ENCODE peak calls at places on chromosomes 2 and 18, in six cellular contexts. E, V, O, F, N and T are unnamed samples.

GRCh38 chr2:230879891-230880290 is 15.1 kb downstream of the ITM2C start:
- DNase-seq in E (no peak), O (no peak), V (no peak), N (no peak), F (no peak), T (no peak)

GRCh38 chr2:41853427-41854191 is 194.2 kb upstream of the PKDCC start:
- DNase-seq in E (peak; percentile 82), N (no peak), F (peak; percentile 74), O (peak; percentile 48), V (peak; percentile 59), T (no peak)

GRCh38 chr2:179556425-179556824 is 291.8 kb upstream of the SESTD1 start:
- DNase-seq in V (no peak), N (no peak), F (no peak), O (no peak), E (no peak), T (no peak)

GRCh38 chr2:42959148-42959992 is 167.0 kb upstream of the HAAO start:
- DNase-seq in N (no peak), O (no peak), F (peak; percentile 94), V (peak; percentile 88), E (no peak), T (peak; percentile 89)

GRCh38 chr18:7760967-7761946 is 194.1 kb downstream of the PTPRM start:
- DNase-seq in E (no peak), N (no peak), O (no peak), F (peak; percentile 8), V (no peak), T (no peak)

GRCh38 chr18:24016643-24017042 is 2.1 kb downstream of the TTC39C start:
- DNase-seq in E (no peak), N (no peak), V (no peak), O (no peak), F (no peak), T (no peak)

GRCh38 chr2:25481381-25482310 is 139.9 kb upstream of the DNMT3A start:
- DNase-seq in V (no peak), E (no peak), N (no peak), F (peak; percentile 21), O (peak; percentile 1), T (peak; percentile 28)

GRCh38 chr2:213065583-213066444 is 85.6 kb downstream of the IKZF2 start:
- DNase-seq in V (peak; percentile 8), F (peak; percentile 65), E (peak; percentile 54), N (peak; percentile 36), O (no peak), T (peak; percentile 30)

GRCh38 chr2:110172506-110172905 is 32.3 kb downstream of the NPHP1 start:
- DNase-seq in N (no peak), E (no peak), O (no peak), V (no peak), F (no peak), T (no peak)

GRCh38 chr2:217153433-217153997 is 293.7 kb upstream of the TNP1 start:
- DNase-seq in V (no peak), N (no peak), E (no peak), O (no peak), F (no peak), T (no peak)

GRCh38 chr2:159769147-159769546 is 28.9 kb downstream of the CD302 start:
- DNase-seq in N (no peak), E (no peak), O (no peak), V (no peak), F (no peak), T (no peak)

GRCh38 chr18:77857926-77858325 is 608.3 kb downstream of the GALR1 start:
- DNase-seq in V (no peak), E (peak; percentile 26), N (no peak), F (no peak), O (no peak), T (no peak)

GRCh38 chr2:85277416-85278158 is 50.2 kb downstream of the TGOLN2 start:
- DNase-seq in N (no peak), O (no peak), V (peak; percentile 71), F (peak; percentile 78), E (peak; percentile 91), T (peak; percentile 65)

GRCh38 chr2:102356381-102356712 is 751 bp downstream of the IL18R1 start:
- DNase-seq in N (no peak), V (no peak), E (no peak), O (no peak), F (no peak), T (no peak)

GRCh38 chr2:118853647-118854367 is 6.4 kb upstream of the EN1 start:
- DNase-seq in O (no peak), V (no peak), E (no peak), N (no peak), F (no peak), T (no peak)

GRCh38 chr2:95001701-95002100 is 23.8 kb upstream of the MAL start:
- DNase-seq in N (no peak), F (no peak), V (no peak), E (no peak), O (no peak), T (no peak)

GRCh38 chr2:237556773-237557632 is 9.4 kb upstream of the PRLH start:
- DNase-seq in N (no peak), F (peak; percentile 67), O (no peak), V (no peak), E (no peak), T (no peak)

GRCh38 chr2:8676915-8677645 is 4.8 kb upstream of the ID2 start:
- DNase-seq in N (no peak), V (no peak), O (no peak), E (peak; percentile 62), F (peak; percentile 24), T (no peak)
- H3K4me3 ChIP-seq in N (peak overlapping the region; percentile 58), V (peak overlapping the region; percentile 38), O (no peak overlapping the region), E (peak overlapping the region; percentile 62), F (peak overlapping the region; percentile 42), T (peak overlapping the region; percentile 42)

DNA sequence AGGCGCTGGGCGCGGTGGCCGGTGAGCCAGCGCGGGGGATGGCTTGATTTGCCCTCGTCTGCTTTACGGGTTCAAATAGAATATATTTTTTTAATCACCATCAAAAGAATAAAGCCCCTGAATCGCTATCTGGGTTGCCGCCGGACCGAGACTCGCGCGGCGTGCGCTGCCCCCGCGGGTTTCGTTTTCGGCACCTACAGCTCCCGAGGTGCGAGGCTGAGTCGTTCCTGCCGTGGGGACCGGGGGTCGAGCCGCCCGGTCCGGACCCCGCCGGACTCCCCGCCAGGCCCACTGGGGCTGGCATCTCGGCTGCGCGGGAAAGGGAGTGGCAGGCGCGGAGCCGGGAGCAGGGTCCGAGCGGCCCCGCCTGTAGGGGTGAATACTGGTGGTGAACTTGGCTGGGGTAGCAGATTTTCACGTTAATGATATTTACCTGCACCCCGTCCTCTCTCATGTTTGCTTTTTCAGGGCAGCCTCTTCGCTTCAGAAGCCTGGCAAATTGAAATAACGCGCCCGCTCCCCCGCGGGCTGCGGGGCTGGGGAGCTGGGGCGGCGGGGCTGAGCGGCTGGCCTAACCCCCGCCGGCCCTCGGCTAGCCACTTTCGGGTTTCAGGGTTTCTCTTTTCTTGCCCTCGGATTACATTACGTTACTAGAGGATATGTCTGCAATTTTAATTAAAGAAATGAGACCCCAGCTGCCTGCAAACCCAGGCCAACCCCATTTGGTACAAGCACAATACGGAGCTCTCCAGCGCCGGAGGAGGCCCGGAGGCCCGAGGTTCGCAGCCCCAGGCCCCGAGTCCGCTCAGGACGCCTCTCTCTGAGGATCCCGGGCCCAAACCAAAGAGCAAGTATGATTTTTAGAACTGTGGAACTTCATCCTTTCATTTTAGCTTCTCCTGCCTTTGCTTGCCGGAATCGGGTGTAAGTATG is 1.7 kb upstream of the CELF4 start:
- DNase-seq in E (no peak), F (no peak), V (no peak), N (no peak), O (no peak), T (no peak)
- H3K4me3 ChIP-seq in E (no peak overlapping the region), F (peak overlapping the region; percentile 17), V (peak overlapping the region; percentile 33), N (peak overlapping the region; percentile 46), O (no peak overlapping the region), T (peak overlapping the region; percentile 45)

GRCh38 chr2:73970268-73970803 is 14.4 kb upstream of the TET3 start:
- DNase-seq in E (no peak), O (no peak), N (no peak), F (no peak), V (no peak), T (no peak)

GRCh38 chr2:73971722-73972121 is 13.0 kb upstream of the TET3 start:
- DNase-seq in F (no peak), V (no peak), O (no peak), N (no peak), E (no peak), T (no peak)

GRCh38 chr2:73972846-73973245 is 11.9 kb upstream of the TET3 start:
- DNase-seq in E (no peak), O (peak; percentile 71), N (no peak), V (no peak), F (no peak), T (no peak)

GRCh38 chr2:73969356-73969755 is 15.4 kb upstream of the TET3 start:
- DNase-seq in O (no peak), F (no peak), E (no peak), N (no peak), V (no peak), T (no peak)

GRCh38 chr2:73970850-73971471 is 13.7 kb upstream of the TET3 start:
- DNase-seq in N (peak; percentile 83), O (no peak), F (peak; percentile 36), E (no peak), V (peak; percentile 67), T (no peak)
- H3K4me3 ChIP-seq in N (no peak overlapping the region), O (no peak overlapping the region), F (no peak overlapping the region), E (no peak overlapping the region), V (no peak overlapping the region), T (no peak overlapping the region)

GRCh38 chr2:166230724-166231070 is 102.9 kb upstream of the SCN1A start:
- DNase-seq in O (no peak), N (no peak), V (no peak), F (no peak), E (no peak), T (no peak)

GRCh38 chr2:166229678-166230023 is 101.8 kb upstream of the SCN1A start:
- DNase-seq in F (no peak), O (no peak), V (no peak), N (no peak), E (no peak), T (no peak)

GRCh38 chr2:166233244-166233643 is 105.4 kb upstream of the SCN1A start:
- DNase-seq in F (no peak), O (no peak), N (no peak), V (no peak), E (no peak), T (no peak)

GRCh38 chr2:166234112-166234846 is 106.5 kb upstream of the SCN1A start:
- DNase-seq in F (peak; percentile 54), N (no peak), O (no peak), V (no peak), E (peak; percentile 42), T (peak; percentile 21)

DNA sequence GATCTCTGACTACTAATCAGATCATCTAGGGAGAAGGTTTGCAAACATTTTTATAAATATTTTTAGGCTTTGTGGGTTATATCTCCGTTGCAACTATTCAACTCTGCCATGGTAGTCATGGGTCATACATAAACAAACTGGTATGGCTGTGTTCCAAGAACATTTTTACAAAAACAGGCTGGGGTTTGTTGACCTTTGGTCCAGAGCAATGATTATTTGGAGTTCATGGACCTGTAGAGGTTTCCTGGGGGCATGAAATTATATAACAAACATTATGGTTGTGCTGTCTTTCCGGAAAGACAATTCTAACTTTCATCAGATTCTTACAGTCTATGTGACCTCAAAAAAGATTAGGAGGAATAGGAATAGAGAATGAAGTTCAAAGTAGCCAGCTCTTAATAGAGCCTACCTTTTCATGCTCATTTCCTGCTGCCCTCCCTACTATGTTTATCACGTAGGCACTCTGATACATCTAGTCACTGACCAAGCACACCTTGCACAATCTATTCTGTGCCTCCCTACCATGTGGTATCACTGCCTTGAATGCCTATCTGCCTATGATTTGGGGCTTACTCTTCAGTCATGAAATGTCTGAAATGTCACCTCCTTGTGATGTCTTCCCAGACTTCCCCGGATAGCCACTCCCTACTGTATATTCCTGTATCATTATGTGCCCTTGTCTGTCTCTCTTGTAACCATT is 102.4 kb upstream of the SCN1A start:
- DNase-seq in N (no peak), E (no peak), F (peak; percentile 90), O (no peak), V (no peak), T (peak; percentile 8)
- H3K4me3 ChIP-seq in N (no peak overlapping the region), E (no peak overlapping the region), F (no peak overlapping the region), O (no peak overlapping the region), V (no peak overlapping the region), T (no peak overlapping the region)